ENCODE peak calls at places on chromosomes 11 and 22, in seven cellular contexts. One of them, this sample, is unnamed.

GRCh38 chr11:118910309-118911112 is 15.2 kb downstream of the BCL9L start:
- DNase-seq in retinal pigment epithelial cell: peak
- DNase-seq in WERI-Rb-1: no peak
- DNase-seq in spleen: peak
- DNase-seq in GM20000: no peak
- DNase-seq in lower lobe of right lung: peak
- DNase-seq in adrenal gland: peak
- DNase-seq in this sample: peak

GRCh38 chr22:20573176-20573829 is 65.9 kb downstream of the MED15 start:
- DNase-seq in retinal pigment epithelial cell: no peak
- DNase-seq in WERI-Rb-1: no peak
- DNase-seq in spleen: peak
- DNase-seq in GM20000: no peak
- DNase-seq in lower lobe of right lung: no peak
- DNase-seq in adrenal gland: no peak
- DNase-seq in this sample: no peak

GRCh38 chr22:48567213-48567975 is 1260.3 kb downstream of the BRD1 start:
- DNase-seq in retinal pigment epithelial cell: no peak
- DNase-seq in WERI-Rb-1: peak
- DNase-seq in spleen: no peak
- DNase-seq in GM20000: no peak
- DNase-seq in lower lobe of right lung: peak
- DNase-seq in adrenal gland: no peak
- DNase-seq in this sample: no peak

GRCh38 chr11:95520361-95520760 is 269.2 kb downstream of the FAM76B start:
- DNase-seq in retinal pigment epithelial cell: no peak
- DNase-seq in WERI-Rb-1: no peak
- DNase-seq in spleen: no peak
- DNase-seq in GM20000: no peak
- DNase-seq in lower lobe of right lung: no peak
- DNase-seq in adrenal gland: no peak
- DNase-seq in this sample: no peak

GRCh38 chr11:18384157-18384641 is 10.2 kb upstream of the LDHA start:
- DNase-seq in retinal pigment epithelial cell: peak
- DNase-seq in WERI-Rb-1: peak
- DNase-seq in spleen: peak
- DNase-seq in GM20000: no peak
- DNase-seq in lower lobe of right lung: no peak
- DNase-seq in adrenal gland: peak
- DNase-seq in this sample: peak

GRCh38 chr11:24903555-24903954 is 406.7 kb downstream of the LUZP2 start:
- DNase-seq in retinal pigment epithelial cell: no peak
- DNase-seq in WERI-Rb-1: no peak
- DNase-seq in spleen: no peak
- DNase-seq in GM20000: no peak
- DNase-seq in lower lobe of right lung: no peak
- DNase-seq in adrenal gland: no peak
- DNase-seq in this sample: no peak

GRCh38 chr11:11731311-11732083 is 109.7 kb upstream of the GALNT18 start:
- DNase-seq in retinal pigment epithelial cell: peak
- DNase-seq in WERI-Rb-1: no peak
- DNase-seq in spleen: no peak
- DNase-seq in GM20000: no peak
- DNase-seq in lower lobe of right lung: no peak
- DNase-seq in adrenal gland: peak
- DNase-seq in this sample: peak

GRCh38 chr11:132177106-132177505 is 806.7 kb downstream of the NTM start:
- DNase-seq in retinal pigment epithelial cell: peak
- DNase-seq in WERI-Rb-1: no peak
- DNase-seq in spleen: no peak
- DNase-seq in GM20000: no peak
- DNase-seq in lower lobe of right lung: no peak
- DNase-seq in adrenal gland: no peak
- DNase-seq in this sample: peak

GRCh38 chr11:123799438-123799837 is 6.7 kb downstream of the OR6M1 start:
- DNase-seq in retinal pigment epithelial cell: no peak
- DNase-seq in WERI-Rb-1: peak
- DNase-seq in spleen: no peak
- DNase-seq in GM20000: no peak
- DNase-seq in lower lobe of right lung: no peak
- DNase-seq in adrenal gland: no peak
- DNase-seq in this sample: no peak

GRCh38 chr22:29343313-29343805 is 27.9 kb upstream of the RASL10A start:
- DNase-seq in retinal pigment epithelial cell: no peak
- DNase-seq in WERI-Rb-1: peak
- DNase-seq in spleen: no peak
- DNase-seq in GM20000: no peak
- DNase-seq in lower lobe of right lung: peak
- DNase-seq in adrenal gland: no peak
- DNase-seq in this sample: peak

GRCh38 chr11:75639752-75640151 is 29.1 kb downstream of the MAP6 start:
- DNase-seq in retinal pigment epithelial cell: peak
- DNase-seq in WERI-Rb-1: peak
- DNase-seq in spleen: peak
- DNase-seq in GM20000: no peak
- DNase-seq in lower lobe of right lung: peak
- DNase-seq in adrenal gland: peak
- DNase-seq in this sample: peak

GRCh38 chr11:12680246-12680939 is 6.2 kb downstream of the TEAD1 start:
- DNase-seq in retinal pigment epithelial cell: no peak
- DNase-seq in WERI-Rb-1: peak
- DNase-seq in spleen: no peak
- DNase-seq in GM20000: no peak
- DNase-seq in lower lobe of right lung: peak
- DNase-seq in adrenal gland: peak
- DNase-seq in this sample: peak

GRCh38 chr22:38921801-38922200 is 35.6 kb upstream of the APOBEC3A start:
- DNase-seq in retinal pigment epithelial cell: no peak
- DNase-seq in WERI-Rb-1: no peak
- DNase-seq in spleen: no peak
- DNase-seq in GM20000: no peak
- DNase-seq in lower lobe of right lung: no peak
- DNase-seq in adrenal gland: no peak
- DNase-seq in this sample: no peak

GRCh38 chr22:38925571-38926041 is 31.8 kb upstream of the APOBEC3A start:
- DNase-seq in retinal pigment epithelial cell: no peak
- DNase-seq in WERI-Rb-1: no peak
- DNase-seq in spleen: no peak
- DNase-seq in GM20000: no peak
- DNase-seq in lower lobe of right lung: no peak
- DNase-seq in adrenal gland: peak
- DNase-seq in this sample: no peak

GRCh38 chr22:38924197-38924952 is 33.0 kb upstream of the APOBEC3A start:
- DNase-seq in retinal pigment epithelial cell: peak
- DNase-seq in WERI-Rb-1: peak
- DNase-seq in spleen: no peak
- DNase-seq in GM20000: no peak
- DNase-seq in lower lobe of right lung: peak
- DNase-seq in adrenal gland: peak
- DNase-seq in this sample: peak

GRCh38 chr22:38921126-38921525 is 36.3 kb upstream of the APOBEC3A start:
- DNase-seq in retinal pigment epithelial cell: no peak
- DNase-seq in WERI-Rb-1: no peak
- DNase-seq in spleen: no peak
- DNase-seq in GM20000: no peak
- DNase-seq in lower lobe of right lung: peak
- DNase-seq in adrenal gland: no peak
- DNase-seq in this sample: no peak

DNA sequence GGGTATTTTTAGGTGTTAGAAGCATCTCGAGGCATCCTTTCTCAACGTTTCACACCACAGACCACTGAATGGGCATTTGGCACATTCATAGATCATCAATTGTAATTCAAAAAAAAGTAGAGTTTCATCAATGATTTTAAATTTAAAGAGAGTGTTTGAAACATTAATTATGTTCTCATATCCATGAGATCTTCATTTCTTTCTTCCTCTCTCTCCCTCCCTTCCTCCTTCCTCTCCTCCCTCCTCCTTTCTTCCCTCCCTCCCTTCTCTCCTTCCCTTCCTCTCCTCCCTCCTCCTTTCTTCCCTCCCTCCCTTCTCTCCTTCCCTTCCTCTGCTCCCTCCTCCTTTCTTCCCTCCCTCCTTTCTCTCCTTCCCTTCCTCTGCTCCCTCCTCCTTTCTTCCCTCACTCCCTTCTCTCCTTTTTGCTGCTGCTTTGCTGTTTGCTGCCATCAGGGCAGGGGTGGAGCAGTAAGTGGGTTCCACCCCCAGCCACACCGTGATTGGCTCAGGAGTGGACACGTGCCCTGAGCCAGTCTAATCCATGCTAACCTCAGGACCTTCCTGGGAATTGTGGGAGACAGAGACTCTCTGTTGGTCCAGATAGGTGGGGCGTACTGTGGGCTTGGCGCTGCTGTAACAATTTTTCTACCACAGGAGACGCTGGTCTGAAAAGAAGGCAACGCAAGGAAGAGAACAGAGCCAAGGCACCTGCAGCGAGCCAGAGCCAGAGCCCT is 33.8 kb upstream of the APOBEC3A start:
- DNase-seq in retinal pigment epithelial cell: peak
- DNase-seq in WERI-Rb-1: peak
- DNase-seq in spleen: no peak
- DNase-seq in GM20000: no peak
- DNase-seq in lower lobe of right lung: peak
- DNase-seq in adrenal gland: peak
- DNase-seq in this sample: peak
- TF ChIP-seq CTCF in retinal pigment epithelial cell: peak
- TF ChIP-seq CTCF in WERI-Rb-1: peak
- TF ChIP-seq CTCF in spleen: no peak
- TF ChIP-seq CTCF in GM20000: no peak
- TF ChIP-seq CTCF in lower lobe of right lung: peak
- TF ChIP-seq CTCF in adrenal gland: peak
- TF ChIP-seq CTCF in this sample: peak

GRCh38 chr11:64285885-64286800 is 495 bp downstream of the GPR137 start:
- DNase-seq in retinal pigment epithelial cell: no peak
- DNase-seq in WERI-Rb-1: peak
- DNase-seq in spleen: peak
- DNase-seq in GM20000: no peak
- DNase-seq in lower lobe of right lung: no peak
- DNase-seq in adrenal gland: peak
- DNase-seq in this sample: no peak
- TF ChIP-seq CTCF in retinal pigment epithelial cell: peak
- TF ChIP-seq CTCF in WERI-Rb-1: peak
- TF ChIP-seq CTCF in spleen: no peak
- TF ChIP-seq CTCF in GM20000: no peak
- TF ChIP-seq CTCF in lower lobe of right lung: no peak
- TF ChIP-seq CTCF in adrenal gland: no peak
- TF ChIP-seq CTCF in this sample: peak

DNA sequence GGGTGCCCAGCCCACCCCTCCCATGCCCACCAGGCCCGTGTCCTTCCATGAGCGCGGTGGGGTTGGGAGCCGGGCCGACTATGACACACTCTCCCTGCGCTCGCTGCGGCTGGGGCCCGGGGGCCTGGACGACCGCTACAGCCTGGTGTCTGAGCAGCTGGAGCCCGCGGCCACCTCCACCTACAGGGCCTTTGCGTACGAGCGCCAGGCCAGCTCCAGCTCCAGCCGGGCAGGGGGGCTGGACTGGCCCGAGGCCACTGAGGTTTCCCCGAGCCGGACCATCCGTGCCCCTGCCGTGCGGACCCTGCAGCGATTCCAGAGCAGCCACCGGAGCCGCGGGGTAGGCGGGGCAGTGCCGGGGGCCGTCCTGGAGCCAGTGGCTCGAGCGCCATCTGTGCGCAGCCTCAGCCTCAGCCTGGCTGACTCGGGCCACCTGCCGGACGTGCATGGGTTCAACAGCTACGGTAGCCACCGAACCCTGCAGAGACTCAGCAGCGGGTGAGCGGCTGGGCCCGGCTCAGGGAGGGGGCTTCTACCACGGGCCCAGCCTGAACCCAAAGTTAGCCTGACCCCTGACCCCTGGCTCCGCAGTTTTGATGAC is 3.0 kb downstream of the PKP3 start:
- DNase-seq in retinal pigment epithelial cell: no peak
- DNase-seq in WERI-Rb-1: no peak
- DNase-seq in spleen: peak
- DNase-seq in GM20000: peak
- DNase-seq in lower lobe of right lung: peak
- DNase-seq in adrenal gland: peak
- DNase-seq in this sample: peak
- TF ChIP-seq CTCF in retinal pigment epithelial cell: peak
- TF ChIP-seq CTCF in WERI-Rb-1: no peak
- TF ChIP-seq CTCF in spleen: peak
- TF ChIP-seq CTCF in GM20000: peak
- TF ChIP-seq CTCF in lower lobe of right lung: peak
- TF ChIP-seq CTCF in adrenal gland: peak
- TF ChIP-seq CTCF in this sample: peak

GRCh38 chr11:65150513-65151271 is 16.4 kb upstream of the SYVN1 start:
- DNase-seq in retinal pigment epithelial cell: peak
- DNase-seq in WERI-Rb-1: no peak
- DNase-seq in spleen: peak
- DNase-seq in GM20000: peak
- DNase-seq in lower lobe of right lung: peak
- DNase-seq in adrenal gland: peak
- DNase-seq in this sample: peak
- TF ChIP-seq CTCF in retinal pigment epithelial cell: no peak
- TF ChIP-seq CTCF in WERI-Rb-1: no peak
- TF ChIP-seq CTCF in spleen: no peak
- TF ChIP-seq CTCF in GM20000: no peak
- TF ChIP-seq CTCF in lower lobe of right lung: no peak
- TF ChIP-seq CTCF in adrenal gland: peak
- TF ChIP-seq CTCF in this sample: no peak

GRCh38 chr22:26318975-26319374 is 110.1 kb upstream of the ASPHD2 start:
- DNase-seq in retinal pigment epithelial cell: no peak
- DNase-seq in WERI-Rb-1: no peak
- DNase-seq in spleen: no peak
- DNase-seq in GM20000: no peak
- DNase-seq in lower lobe of right lung: no peak
- DNase-seq in adrenal gland: no peak
- DNase-seq in this sample: peak

GRCh38 chr22:26320469-26320868 is 108.6 kb upstream of the ASPHD2 start:
- DNase-seq in retinal pigment epithelial cell: no peak
- DNase-seq in WERI-Rb-1: no peak
- DNase-seq in spleen: no peak
- DNase-seq in GM20000: no peak
- DNase-seq in lower lobe of right lung: no peak
- DNase-seq in adrenal gland: no peak
- DNase-seq in this sample: no peak

GRCh38 chr22:26323013-26323412 is 106.0 kb upstream of the ASPHD2 start:
- DNase-seq in retinal pigment epithelial cell: no peak
- DNase-seq in WERI-Rb-1: no peak
- DNase-seq in spleen: no peak
- DNase-seq in GM20000: no peak
- DNase-seq in lower lobe of right lung: no peak
- DNase-seq in adrenal gland: no peak
- DNase-seq in this sample: peak

GRCh38 chr22:26322179-26322905 is 106.7 kb upstream of the ASPHD2 start:
- DNase-seq in retinal pigment epithelial cell: no peak
- DNase-seq in WERI-Rb-1: no peak
- DNase-seq in spleen: no peak
- DNase-seq in GM20000: no peak
- DNase-seq in lower lobe of right lung: no peak
- DNase-seq in adrenal gland: no peak
- DNase-seq in this sample: peak

DNA sequence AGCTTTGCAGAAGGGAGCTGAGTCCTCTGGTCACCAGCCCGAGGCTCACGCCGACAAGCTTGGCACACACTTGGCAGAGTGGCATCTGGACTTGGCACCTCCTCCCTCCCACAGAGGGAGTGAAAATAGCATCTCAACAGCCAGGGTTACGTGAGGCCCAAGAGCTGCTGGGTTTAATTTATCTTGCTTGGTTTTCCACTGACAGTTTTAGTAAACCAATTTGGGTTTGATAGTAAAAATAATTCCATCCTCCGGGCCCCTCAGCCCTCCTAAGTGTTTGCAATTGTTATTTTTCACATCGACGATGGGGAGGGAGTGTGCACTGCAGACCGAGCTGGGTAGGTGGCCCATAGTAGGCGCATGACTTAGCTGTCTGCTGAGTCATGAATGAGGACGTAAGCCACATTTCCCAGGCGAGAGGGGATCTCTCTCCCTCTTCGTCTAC is 107.6 kb upstream of the ASPHD2 start:
- DNase-seq in retinal pigment epithelial cell: no peak
- DNase-seq in WERI-Rb-1: no peak
- DNase-seq in spleen: no peak
- DNase-seq in GM20000: no peak
- DNase-seq in lower lobe of right lung: no peak
- DNase-seq in adrenal gland: no peak
- DNase-seq in this sample: peak
- TF ChIP-seq CTCF in retinal pigment epithelial cell: no peak
- TF ChIP-seq CTCF in WERI-Rb-1: no peak
- TF ChIP-seq CTCF in spleen: no peak
- TF ChIP-seq CTCF in GM20000: no peak
- TF ChIP-seq CTCF in lower lobe of right lung: no peak
- TF ChIP-seq CTCF in adrenal gland: no peak
- TF ChIP-seq CTCF in this sample: peak